ENCODE peak calls at places on chromosomes 7 and 10, in four cellular contexts. P, Z, V and X are unnamed samples.

GRCh38 chr10:79348640-79348988 is 1.3 kb downstream of the PPIF start:
- DNase-seq in P (no peak), Z (no peak), V (no peak), X (no peak)

GRCh38 chr10:21336476-21337170 is 188.9 kb downstream of the SKIDA1 start:
- DNase-seq in P (no peak), Z (peak; percentile 92), V (peak; percentile 62), X (peak; percentile 29)

GRCh38 chr7:28161319-28161718 is 19.3 kb downstream of the JAZF1 start:
- DNase-seq in P (no peak), Z (no peak), V (no peak), X (no peak)

GRCh38 chr7:149005427-149006344 is 22.6 kb downstream of the PDIA4 start:
- DNase-seq in P (no peak), Z (peak; percentile 62), V (peak; percentile 94), X (peak; percentile 90)

GRCh38 chr10:28463676-28464395 is 69.1 kb upstream of the WAC start:
- DNase-seq in P (no peak), Z (no peak), V (peak; percentile 35), X (no peak)

GRCh38 chr10:55330485-55330884 is 529.5 kb upstream of the PCDH15 start:
- DNase-seq in P (no peak), Z (no peak), V (no peak), X (no peak)

GRCh38 chr7:45974540-45975360 is 53.7 kb upstream of the IGFBP3 start:
- DNase-seq in P (no peak), Z (peak; percentile 31), V (no peak), X (no peak)

GRCh38 chr10:118958984-118959916 is 70.3 kb upstream of the NANOS1 start:
- DNase-seq in P (no peak), Z (no peak), V (peak; percentile 19), X (no peak)

GRCh38 chr10:110429301-110429700 is 68.4 kb upstream of the DUSP5 start:
- DNase-seq in P (no peak), Z (no peak), V (no peak), X (no peak)

GRCh38 chr10:2232479-2232878 is 495.2 kb upstream of the ADARB2 start:
- DNase-seq in P (no peak), Z (no peak), V (no peak), X (no peak)

GRCh38 chr10:113111900-113112853 is 162.1 kb downstream of the TCF7L2 start:
- DNase-seq in P (no peak), Z (peak; percentile 63), V (no peak), X (no peak)

GRCh38 chr10:12448729-12449391 is 99.5 kb downstream of the CAMK1D start:
- DNase-seq in P (peak; percentile 59), Z (no peak), V (no peak), X (peak; percentile 25)

GRCh38 chr10:79413196-79413595 is 32.2 kb downstream of the ZCCHC24 start:
- DNase-seq in P (no peak), Z (no peak), V (no peak), X (no peak)

GRCh38 chr7:132148876-132149275 is 427.4 kb downstream of the PLXNA4 start:
- DNase-seq in P (no peak), Z (no peak), V (no peak), X (no peak)

GRCh38 chr7:79405368-79405767 is 48.1 kb downstream of the MAGI2 start:
- DNase-seq in P (no peak), Z (peak; percentile 45), V (no peak), X (no peak)

GRCh38 chr10:120931423-120931822 is 80.3 kb downstream of the WDR11 start:
- DNase-seq in P (no peak), Z (no peak), V (no peak), X (no peak)

GRCh38 chr10:75399461-75400162 is 2.0 kb downstream of the ZNF503 start:
- DNase-seq in P (no peak), Z (peak; percentile 36), V (peak; percentile 86), X (no peak)

GRCh38 chr10:100894589-100895294 is 18.0 kb upstream of the SLF2 start:
- DNase-seq in P (no peak), Z (no peak), V (peak; percentile 24), X (no peak)

GRCh38 chr7:17584822-17585221 is 286.4 kb downstream of the AHR start:
- DNase-seq in P (no peak), Z (no peak), V (no peak), X (no peak)

GRCh38 chr7:17233643-17234397 is 64.6 kb upstream of the AHR start:
- DNase-seq in P (peak; percentile 9), Z (no peak), V (no peak), X (no peak)

GRCh38 chr10:96789571-96790108 is 42.5 kb upstream of the LCOR start:
- DNase-seq in P (peak; percentile 37), Z (no peak), V (peak; percentile 78), X (no peak)

GRCh38 chr7:107742678-107743566 is 1.0 kb upstream of the CBLL1 start:
- DNase-seq in P (peak; percentile 56), Z (no peak), V (no peak), X (peak; percentile 40)

GRCh38 chr10:88028072-88028471 is 164.6 kb downstream of the PTEN start:
- DNase-seq in P (no peak), Z (no peak), V (no peak), X (no peak)

GRCh38 chr7:155811895-155812761 is at the start of gene SHH:
- DNase-seq in P (no peak), Z (no peak), V (no peak), X (no peak)
- TF ChIP-seq SUZ12 in P (peak; percentile 43), Z (no peak), V (peak; percentile 93), X (no peak)

GRCh38 chr7:122710951-122711350 is 8.2 kb upstream of the RNF148 start:
- DNase-seq in P (no peak), Z (no peak), V (no peak), X (no peak)
- TF ChIP-seq SP1 in P (no peak), Z (no peak), V (no peak), X (no peak)

DNA sequence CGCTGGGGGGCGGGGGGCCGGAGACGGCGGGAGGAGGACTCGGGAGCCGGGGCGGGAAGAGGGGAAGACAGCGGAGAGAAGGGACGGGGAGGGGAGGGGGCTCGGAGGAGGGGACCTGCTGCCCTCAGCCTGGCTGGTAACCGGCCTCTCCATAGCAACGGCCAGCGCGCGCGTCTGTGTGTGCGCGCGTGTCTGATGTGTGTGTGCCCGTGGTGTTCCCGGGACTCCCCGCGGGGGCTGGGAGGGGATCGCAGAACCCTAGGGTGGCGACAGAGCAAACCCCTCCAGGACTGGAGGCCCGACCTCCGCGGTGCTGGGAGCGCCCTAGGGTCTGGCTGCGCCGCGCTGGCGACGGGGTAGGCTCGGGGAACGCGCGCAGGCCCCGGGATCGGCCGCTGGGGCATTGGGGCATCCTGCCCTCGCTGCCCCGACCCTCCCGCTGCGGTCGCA is 356.3 kb downstream of the DNAJB6 start:
- DNase-seq in P (no peak), Z (no peak), V (no peak), X (no peak)
- TF ChIP-seq SUZ12 in P (no peak), Z (no peak), V (no peak), X (no peak)

DNA sequence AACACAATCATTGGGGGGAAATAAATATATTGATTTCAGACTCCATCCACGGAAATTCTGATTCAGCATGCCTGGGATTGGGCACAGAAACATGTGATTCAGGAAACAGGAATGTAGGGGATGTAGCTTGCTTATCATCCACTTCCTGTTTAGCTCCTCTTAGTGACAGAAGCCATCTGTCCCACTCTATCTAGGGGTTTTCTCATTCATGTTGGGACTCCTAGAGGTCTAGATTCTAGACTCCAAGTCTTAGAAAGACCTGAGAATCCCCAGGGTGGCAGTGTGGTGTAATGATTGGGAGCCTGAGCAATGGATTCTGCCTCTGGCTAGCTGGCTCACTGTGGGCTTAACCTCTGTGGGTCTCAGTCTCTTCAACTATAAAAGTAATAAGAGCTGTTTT is 67.9 kb downstream of the CDK1 start:
- DNase-seq in P (no peak), Z (peak; percentile 9), V (no peak), X (no peak)
- TF ChIP-seq SP1 in P (no peak), Z (no peak), V (no peak), X (no peak)

GRCh38 chr10:129870926-129871660 is 93.0 kb downstream of the EBF3 start:
- DNase-seq in P (no peak), Z (no peak), V (no peak), X (no peak)
- TF ChIP-seq SUZ12 in P (no peak), Z (no peak), V (no peak), X (no peak)

GRCh38 chr10:114167985-114168384 is 6.0 kb downstream of the CCDC186 start:
- DNase-seq in P (no peak), Z (no peak), V (no peak), X (no peak)

GRCh38 chr10:114166053-114166452 is 8.0 kb downstream of the CCDC186 start:
- DNase-seq in P (no peak), Z (no peak), V (no peak), X (no peak)

GRCh38 chr10:114157912-114158311 is 16.1 kb downstream of the CCDC186 start:
- DNase-seq in P (no peak), Z (no peak), V (no peak), X (no peak)

GRCh38 chr10:114168450-114169009 is 5.5 kb downstream of the CCDC186 start:
- DNase-seq in P (no peak), Z (no peak), V (no peak), X (no peak)

DNA sequence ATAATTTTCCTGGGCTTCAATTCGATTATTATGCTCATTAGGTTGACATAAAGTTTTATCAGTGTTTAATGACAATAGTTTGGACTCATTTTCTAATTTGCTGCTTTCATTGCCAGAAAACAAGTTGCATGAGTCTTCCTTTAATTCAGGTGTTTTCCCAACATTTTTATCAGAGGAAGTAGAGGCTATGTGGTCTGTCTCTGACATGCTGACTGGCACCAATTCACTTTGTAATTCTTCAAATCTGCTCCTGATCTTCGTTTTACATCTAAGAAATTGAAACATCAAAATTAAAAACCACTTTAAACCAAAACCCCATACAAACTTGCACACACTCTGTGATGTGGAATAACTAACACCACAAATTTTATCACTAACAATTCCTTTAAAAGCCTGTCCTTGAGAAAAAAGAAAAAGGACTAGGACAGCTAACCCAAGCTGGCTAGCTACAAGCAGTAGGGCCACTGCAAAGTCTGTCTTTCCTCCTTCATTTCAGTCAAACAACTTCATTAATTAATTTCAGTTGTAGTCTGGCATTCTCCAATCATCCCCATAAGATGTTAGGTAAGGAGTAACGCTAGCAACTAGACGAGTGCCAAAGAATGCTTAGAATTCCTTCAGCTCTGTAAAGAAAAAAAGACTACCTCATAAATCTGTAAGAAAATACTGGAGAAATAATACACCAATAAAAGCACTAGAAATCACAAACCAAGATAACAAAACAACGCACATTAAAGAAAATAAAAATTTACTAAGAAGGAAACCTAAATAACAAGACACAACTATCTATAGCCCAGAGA is 10.7 kb downstream of the CCDC186 start:
- DNase-seq in P (no peak), Z (no peak), V (no peak), X (no peak)
- TF ChIP-seq SP1 in P (no peak), Z (no peak), V (no peak), X (no peak)

GRCh38 chr7:86969865-86970264 is 89.6 kb downstream of the ELAPOR2 start:
- DNase-seq in P (no peak), Z (no peak), V (no peak), X (no peak)

GRCh38 chr7:86970547-86970946 is 88.9 kb downstream of the ELAPOR2 start:
- DNase-seq in P (no peak), Z (no peak), V (no peak), X (no peak)

GRCh38 chr7:86975449-86975848 is 84.0 kb downstream of the ELAPOR2 start:
- DNase-seq in P (no peak), Z (no peak), V (no peak), X (no peak)

GRCh38 chr7:86970986-86971385 is 88.5 kb downstream of the ELAPOR2 start:
- DNase-seq in P (no peak), Z (no peak), V (no peak), X (no peak)

GRCh38 chr7:86972072-86972471 is 87.4 kb downstream of the ELAPOR2 start:
- DNase-seq in P (no peak), Z (no peak), V (no peak), X (no peak)
- TF ChIP-seq SUZ12 in P (no peak), Z (no peak), V (no peak), X (no peak)

GRCh38 chr10:62900829-62901571 is 84.8 kb upstream of the EGR2 start:
- DNase-seq in P (no peak), Z (no peak), V (no peak), X (no peak)
- TF ChIP-seq SP1 in P (no peak), Z (no peak), V (no peak), X (no peak)